ENCODE peak calls at places on chromosomes 1 and 21, in nine cellular contexts. I is caudate nucleus; S is GM12892; R is cardiac fibroblast; Z is H9; W is activated CD4-positive, alpha-beta T cell treated with anti-CD3 and anti-CD28 coated beads, Interleukin-2, amount 50 U/mL, for 1 hour; P is NCI-H774; H is T-helper 17 cell; F is epithelial cell of esophagus. C is an unnamed sample.

GRCh38 chr1:23692308-23692871 is 784 bp downstream of the RPL11 start:
- DNase-seq in F (no peak), P (no peak), W (no peak), I (no peak), H (no peak), Z (no peak), S (no peak), R (no peak), C (no peak)

GRCh38 chr1:183327429-183328290 is 90.5 kb downstream of the NMNAT2 start:
- DNase-seq in I (no peak), R (peak; percentile 38), S (no peak), W (no peak), P (no peak), H (no peak), Z (no peak), F (no peak), C (no peak)

GRCh38 chr1:23402286-23403037 is 22.1 kb downstream of the TCEA3 start:
- DNase-seq in I (no peak), S (no peak), W (no peak), H (no peak), Z (no peak), R (no peak), P (no peak), F (peak; percentile 62), C (no peak)

GRCh38 chr1:83641206-83641658 is 357.7 kb downstream of the TTLL7 start:
- DNase-seq in F (peak; percentile 7), W (no peak), I (no peak), S (no peak), R (peak; percentile 22), P (no peak), H (no peak), Z (peak; percentile 28), C (no peak)

GRCh38 chr1:40663324-40664166 is 1.9 kb downstream of the RIMS3 start:
- DNase-seq in R (no peak), S (no peak), F (no peak), I (no peak), H (no peak), P (no peak), Z (no peak), W (no peak), C (no peak)

GRCh38 chr1:177983824-177984528 is 14.1 kb upstream of the SEC16B start:
- DNase-seq in F (peak; percentile 94), W (no peak), R (peak; percentile 97), I (no peak), S (no peak), Z (peak; percentile 50), H (no peak), P (peak; percentile 65), C (no peak)

GRCh38 chr1:3943806-3944620 is 43.9 kb upstream of the C1orf174 start:
- DNase-seq in S (no peak), I (no peak), H (no peak), W (no peak), P (no peak), F (no peak), Z (no peak), R (no peak), C (no peak)

GRCh38 chr1:156704930-156705320 is 458 bp downstream of the CRABP2 start:
- DNase-seq in W (no peak), Z (no peak), R (peak; percentile 67), F (peak; percentile 86), H (no peak), P (no peak), S (no peak), I (no peak), C (peak; percentile 48)

GRCh38 chr1:85313888-85314696 is 37.7 kb upstream of the BCL10 start:
- DNase-seq in I (no peak), P (no peak), S (no peak), F (peak; percentile 89), R (peak; percentile 97), Z (no peak), W (no peak), H (no peak), C (no peak)

GRCh38 chr1:169550294-169550693 is 36.0 kb downstream of the F5 start:
- DNase-seq in S (peak; percentile 0), Z (no peak), R (peak; percentile 70), F (peak; percentile 60), P (peak; percentile 73), H (no peak), W (no peak), I (no peak), C (no peak)

GRCh38 chr21:21921410-21922232 is 923.4 kb downstream of the NCAM2 start:
- DNase-seq in H (no peak), Z (no peak), W (no peak), R (peak; percentile 37), S (no peak), I (no peak), P (peak; percentile 1), F (peak; percentile 17), C (no peak)

GRCh38 chr1:184889183-184889582 is 85.1 kb downstream of the NIBAN1 start:
- DNase-seq in Z (no peak), W (no peak), F (no peak), R (no peak), P (no peak), S (no peak), H (no peak), I (no peak), C (no peak)

GRCh38 chr1:34088001-34088400 is 77.0 kb downstream of the CSMD2 start:
- DNase-seq in W (no peak), F (no peak), H (no peak), R (no peak), I (no peak), S (no peak), P (no peak), Z (no peak), C (no peak)

GRCh38 chr1:1430114-1430982 is 5.1 kb upstream of the VWA1 start:
- DNase-seq in W (no peak), P (no peak), R (peak; percentile 74), H (no peak), S (no peak), F (no peak), Z (peak; percentile 73), I (peak; percentile 69), C (peak; percentile 86)

GRCh38 chr1:108070662-108071061 is 105.7 kb upstream of the VAV3 start:
- DNase-seq in W (no peak), H (no peak), F (no peak), R (no peak), S (no peak), I (no peak), Z (no peak), P (no peak), C (no peak)

GRCh38 chr1:37286881-37287280 is 187.5 kb upstream of the ZC3H12A start:
- DNase-seq in S (no peak), F (no peak), R (no peak), I (no peak), W (no peak), H (no peak), Z (no peak), P (no peak), C (no peak)

GRCh38 chr21:46199436-46200373 is 15.4 kb upstream of the SPATC1L start:
- DNase-seq in P (no peak), F (no peak), W (no peak), R (no peak), H (no peak), S (no peak), Z (no peak), I (no peak), C (no peak)

GRCh38 chr1:28720376-28720775 is 16.4 kb upstream of the YTHDF2 start:
- DNase-seq in P (no peak), I (no peak), R (no peak), S (no peak), Z (no peak), H (no peak), F (no peak), W (no peak), C (no peak)

GRCh38 chr1:159318784-159319551 is 16.8 kb downstream of the FCER1A start:
- DNase-seq in W (no peak), F (no peak), R (no peak), I (no peak), P (no peak), H (no peak), Z (no peak), S (no peak), C (no peak)

GRCh38 chr1:87330201-87330953 is 1.7 kb downstream of the LMO4 start:
- DNase-seq in S (no peak), Z (peak; percentile 59), R (peak; percentile 39), H (no peak), W (no peak), F (peak; percentile 46), I (peak; percentile 43), P (no peak), C (no peak)

GRCh38 chr1:246000638-246001015 is 506.5 kb downstream of the SMYD3 start:
- DNase-seq in S (no peak), R (no peak), F (no peak), I (no peak), Z (no peak), H (no peak), W (no peak), P (no peak), C (no peak)

GRCh38 chr21:42414928-42415769 is 11.4 kb downstream of the UBASH3A start:
- DNase-seq in P (no peak), H (peak; percentile 73), I (no peak), W (peak; percentile 89), F (peak; percentile 92), Z (no peak), S (peak; percentile 75), R (peak; percentile 56), C (no peak)

GRCh38 chr1:210689741-210690635 is 361.3 kb downstream of the HHAT start:
- DNase-seq in P (no peak), S (no peak), F (no peak), W (no peak), Z (no peak), I (no peak), H (no peak), R (no peak), C (no peak)

GRCh38 chr1:232033285-232033684 is 406.7 kb downstream of the DISC1 start:
- DNase-seq in F (no peak), W (no peak), H (no peak), S (no peak), Z (no peak), I (no peak), R (no peak), P (peak; percentile 67), C (no peak)

GRCh38 chr1:175839678-175840669 is 96.6 kb upstream of the TNR start:
- DNase-seq in Z (no peak), S (no peak), W (no peak), R (no peak), H (no peak), P (no peak), I (no peak), F (peak; percentile 39), C (no peak)

GRCh38 chr1:60897003-60897402 is 185.4 kb upstream of the NFIA start:
- DNase-seq in R (no peak), I (no peak), W (no peak), Z (no peak), F (no peak), S (no peak), P (no peak), H (no peak), C (no peak)

GRCh38 chr1:182301467-182302198 is 90.0 kb downstream of the GLUL start:
- DNase-seq in W (no peak), R (no peak), S (no peak), P (no peak), F (peak; percentile 50), H (no peak), I (peak; percentile 36), Z (no peak), C (no peak)

GRCh38 chr1:118118469-118118868 is 66.6 kb downstream of the SPAG17 start:
- DNase-seq in W (no peak), R (no peak), Z (no peak), P (no peak), H (no peak), F (no peak), S (no peak), I (no peak), C (peak; percentile 59)

GRCh38 chr1:157399984-157400382 is 152.3 kb downstream of the FCRL5 start:
- DNase-seq in H (no peak), P (no peak), F (peak; percentile 7), Z (no peak), I (no peak), R (no peak), S (no peak), W (no peak), C (no peak)